ENCODE peak calls at places on chromosomes 11 and 22, in eight cellular contexts. One of them, this sample, is unnamed.

GRCh38 chr11:74577624-74578396 is 14.6 kb upstream of the POLD3 start:
- DNase-seq in NCI-H345: peak
- DNase-seq in stimulated activated naive CD8-positive, alpha-beta T cell treated with anti-CD3 and anti-CD28 coated beads, Interleukin-15, amount 100 ng/mL, for 72 hours: no peak
- DNase-seq in germinal center: no peak
- DNase-seq in memory B cell: no peak
- DNase-seq in NAMALWA: no peak
- DNase-seq in Calu3: no peak
- DNase-seq in NCI-H2081: peak
- DNase-seq in this sample: peak

GRCh38 chr11:68865241-68865640 is 23.5 kb upstream of the CPT1A start:
- DNase-seq in NCI-H345: no peak
- DNase-seq in stimulated activated naive CD8-positive, alpha-beta T cell treated with anti-CD3 and anti-CD28 coated beads, Interleukin-15, amount 100 ng/mL, for 72 hours: no peak
- DNase-seq in germinal center: no peak
- DNase-seq in memory B cell: no peak
- DNase-seq in NAMALWA: no peak
- DNase-seq in Calu3: no peak
- DNase-seq in NCI-H2081: no peak
- DNase-seq in this sample: no peak

GRCh38 chr11:118167906-118168305 is 8.5 kb downstream of the SCN2B start:
- DNase-seq in NCI-H345: no peak
- DNase-seq in stimulated activated naive CD8-positive, alpha-beta T cell treated with anti-CD3 and anti-CD28 coated beads, Interleukin-15, amount 100 ng/mL, for 72 hours: no peak
- DNase-seq in germinal center: no peak
- DNase-seq in memory B cell: no peak
- DNase-seq in NAMALWA: no peak
- DNase-seq in Calu3: no peak
- DNase-seq in NCI-H2081: no peak
- DNase-seq in this sample: no peak

GRCh38 chr11:113444469-113445122 is 30.6 kb downstream of the DRD2 start:
- DNase-seq in NCI-H345: no peak
- DNase-seq in stimulated activated naive CD8-positive, alpha-beta T cell treated with anti-CD3 and anti-CD28 coated beads, Interleukin-15, amount 100 ng/mL, for 72 hours: no peak
- DNase-seq in germinal center: no peak
- DNase-seq in memory B cell: no peak
- DNase-seq in NAMALWA: no peak
- DNase-seq in Calu3: no peak
- DNase-seq in NCI-H2081: no peak
- DNase-seq in this sample: no peak

GRCh38 chr22:33335611-33336279 is 277.6 kb upstream of the SYN3 start:
- DNase-seq in NCI-H345: no peak
- DNase-seq in stimulated activated naive CD8-positive, alpha-beta T cell treated with anti-CD3 and anti-CD28 coated beads, Interleukin-15, amount 100 ng/mL, for 72 hours: no peak
- DNase-seq in germinal center: no peak
- DNase-seq in memory B cell: no peak
- DNase-seq in NAMALWA: no peak
- DNase-seq in Calu3: peak
- DNase-seq in NCI-H2081: no peak
- DNase-seq in this sample: no peak

GRCh38 chr11:23370580-23371275 is 510.5 kb upstream of the CCDC179 start:
- DNase-seq in NCI-H345: no peak
- DNase-seq in stimulated activated naive CD8-positive, alpha-beta T cell treated with anti-CD3 and anti-CD28 coated beads, Interleukin-15, amount 100 ng/mL, for 72 hours: no peak
- DNase-seq in germinal center: no peak
- DNase-seq in memory B cell: no peak
- DNase-seq in NAMALWA: no peak
- DNase-seq in Calu3: no peak
- DNase-seq in NCI-H2081: no peak
- DNase-seq in this sample: no peak

GRCh38 chr22:38397189-38398097 is 57.6 kb downstream of the KCNJ4 start:
- DNase-seq in NCI-H345: peak
- DNase-seq in stimulated activated naive CD8-positive, alpha-beta T cell treated with anti-CD3 and anti-CD28 coated beads, Interleukin-15, amount 100 ng/mL, for 72 hours: no peak
- DNase-seq in germinal center: no peak
- DNase-seq in memory B cell: peak
- DNase-seq in NAMALWA: peak
- DNase-seq in Calu3: peak
- DNase-seq in NCI-H2081: no peak
- DNase-seq in this sample: no peak

GRCh38 chr11:65899356-65900124 is 648 bp downstream of the FOSL1 start:
- DNase-seq in NCI-H345: no peak
- DNase-seq in stimulated activated naive CD8-positive, alpha-beta T cell treated with anti-CD3 and anti-CD28 coated beads, Interleukin-15, amount 100 ng/mL, for 72 hours: peak
- DNase-seq in germinal center: no peak
- DNase-seq in memory B cell: no peak
- DNase-seq in NAMALWA: no peak
- DNase-seq in Calu3: peak
- DNase-seq in NCI-H2081: no peak
- DNase-seq in this sample: no peak

GRCh38 chr11:132895340-132895739 is 637.0 kb downstream of the OPCML start:
- DNase-seq in NCI-H345: no peak
- DNase-seq in stimulated activated naive CD8-positive, alpha-beta T cell treated with anti-CD3 and anti-CD28 coated beads, Interleukin-15, amount 100 ng/mL, for 72 hours: no peak
- DNase-seq in germinal center: no peak
- DNase-seq in memory B cell: no peak
- DNase-seq in NAMALWA: no peak
- DNase-seq in Calu3: no peak
- DNase-seq in NCI-H2081: no peak
- DNase-seq in this sample: no peak

GRCh38 chr11:32830413-32830738 is 649 bp downstream of the PRRG4 start:
- DNase-seq in NCI-H345: no peak
- DNase-seq in stimulated activated naive CD8-positive, alpha-beta T cell treated with anti-CD3 and anti-CD28 coated beads, Interleukin-15, amount 100 ng/mL, for 72 hours: no peak
- DNase-seq in germinal center: peak
- DNase-seq in memory B cell: no peak
- DNase-seq in NAMALWA: no peak
- DNase-seq in Calu3: peak
- DNase-seq in NCI-H2081: no peak
- DNase-seq in this sample: peak

GRCh38 chr11:45468265-45468856 is 182.2 kb upstream of the SYT13 start:
- DNase-seq in NCI-H345: no peak
- DNase-seq in stimulated activated naive CD8-positive, alpha-beta T cell treated with anti-CD3 and anti-CD28 coated beads, Interleukin-15, amount 100 ng/mL, for 72 hours: no peak
- DNase-seq in germinal center: no peak
- DNase-seq in memory B cell: no peak
- DNase-seq in NAMALWA: no peak
- DNase-seq in Calu3: no peak
- DNase-seq in NCI-H2081: no peak
- DNase-seq in this sample: no peak

GRCh38 chr11:113016905-113017304 is 55.7 kb downstream of the NCAM1 start:
- DNase-seq in NCI-H345: no peak
- DNase-seq in stimulated activated naive CD8-positive, alpha-beta T cell treated with anti-CD3 and anti-CD28 coated beads, Interleukin-15, amount 100 ng/mL, for 72 hours: no peak
- DNase-seq in germinal center: no peak
- DNase-seq in memory B cell: no peak
- DNase-seq in NAMALWA: no peak
- DNase-seq in Calu3: no peak
- DNase-seq in NCI-H2081: no peak
- DNase-seq in this sample: no peak

GRCh38 chr11:131824766-131825165 is 454.4 kb downstream of the NTM start:
- DNase-seq in NCI-H345: no peak
- DNase-seq in stimulated activated naive CD8-positive, alpha-beta T cell treated with anti-CD3 and anti-CD28 coated beads, Interleukin-15, amount 100 ng/mL, for 72 hours: no peak
- DNase-seq in germinal center: no peak
- DNase-seq in memory B cell: no peak
- DNase-seq in NAMALWA: no peak
- DNase-seq in Calu3: no peak
- DNase-seq in NCI-H2081: no peak
- DNase-seq in this sample: no peak

GRCh38 chr22:47401592-47401898 is 639.1 kb downstream of the TBC1D22A start:
- DNase-seq in NCI-H345: no peak
- DNase-seq in stimulated activated naive CD8-positive, alpha-beta T cell treated with anti-CD3 and anti-CD28 coated beads, Interleukin-15, amount 100 ng/mL, for 72 hours: no peak
- DNase-seq in germinal center: no peak
- DNase-seq in memory B cell: no peak
- DNase-seq in NAMALWA: no peak
- DNase-seq in Calu3: no peak
- DNase-seq in NCI-H2081: no peak
- DNase-seq in this sample: no peak